ENCODE peak calls at places on chromosomes 2 and 18, in four cellular contexts. M, J, S and P are unnamed samples. For H3K4me1, the result is how much of the 10 kb centered on the place peaks cover.

GRCh38 chr2:64779117-64779690 is 125.5 kb upstream of the SERTAD2 start:
- DNase-seq in M (peak), J (no peak), S (no peak), P (no peak)

GRCh38 chr2:222289280-222290250 is 9.2 kb downstream of the PAX3 start:
- DNase-seq in J (no peak), S (no peak), M (no peak), P (no peak)

GRCh38 chr18:23688528-23688927 is 725 bp upstream of the LAMA3 start:
- DNase-seq in M (no peak), S (no peak), J (no peak), P (no peak)

GRCh38 chr2:149701241-149701640 is 113.7 kb upstream of the MMADHC start:
- DNase-seq in M (no peak), S (no peak), J (no peak), P (no peak)

GRCh38 chr2:71951718-71952404 is 195.8 kb downstream of the CYP26B1 start:
- DNase-seq in J (no peak), M (no peak), S (no peak), P (no peak)

GRCh38 chr2:37282746-37283145 is 41.9 kb downstream of the PRKD3 start:
- DNase-seq in S (no peak), J (no peak), M (peak), P (no peak)

GRCh38 chr18:55903911-55904310 is 315.9 kb upstream of the TCF4 start:
- DNase-seq in S (no peak), J (no peak), M (no peak), P (no peak)

GRCh38 chr2:97936199-97936598 is 59.5 kb downstream of the TMEM131 start:
- DNase-seq in S (no peak), M (no peak), J (no peak), P (no peak)

GRCh38 chr2:42828487-42829416 is 36.4 kb upstream of the HAAO start:
- DNase-seq in J (peak), M (peak), S (peak), P (peak)

GRCh38 chr2:54466880-54467279 is 10.8 kb downstream of the SPTBN1 start:
- DNase-seq in S (no peak), M (no peak), J (no peak), P (no peak)

GRCh38 chr2:100733344-100734187 is 86.4 kb upstream of the NPAS2 start:
- DNase-seq in M (peak), J (peak), S (peak), P (peak)

GRCh38 chr18:11752116-11752911 is 63.2 kb downstream of the GNAL start:
- DNase-seq in S (no peak), J (no peak), M (peak), P (peak)

GRCh38 chr18:56196495-56197225 is 441.7 kb downstream of the TXNL1 start:
- DNase-seq in M (peak), J (no peak), S (no peak), P (no peak)

GRCh38 chr2:215540646-215541045 is 104.8 kb upstream of the FN1 start:
- DNase-seq in S (no peak), J (no peak), M (peak), P (no peak)

GRCh38 chr2:1625281-1626001 is 118.9 kb downstream of the PXDN start:
- DNase-seq in S (peak), J (no peak), M (peak), P (peak)

GRCh38 chr18:48632676-48633257 is 93.9 kb downstream of the CTIF start:
- DNase-seq in S (no peak), J (peak), M (no peak), P (no peak)

GRCh38 chr2:199348871-199349270 is 108.9 kb downstream of the SATB2 start:
- DNase-seq in M (no peak), S (no peak), J (no peak), P (no peak)

GRCh38 chr2:26735883-26736588 is 28.0 kb upstream of the SLC35F6 start:
- DNase-seq in M (no peak), S (no peak), J (peak), P (no peak)

GRCh38 chr18:44823782-44824181 is 143.1 kb downstream of the SETBP1 start:
- DNase-seq in S (peak), M (peak), J (no peak), P (no peak)

DNA sequence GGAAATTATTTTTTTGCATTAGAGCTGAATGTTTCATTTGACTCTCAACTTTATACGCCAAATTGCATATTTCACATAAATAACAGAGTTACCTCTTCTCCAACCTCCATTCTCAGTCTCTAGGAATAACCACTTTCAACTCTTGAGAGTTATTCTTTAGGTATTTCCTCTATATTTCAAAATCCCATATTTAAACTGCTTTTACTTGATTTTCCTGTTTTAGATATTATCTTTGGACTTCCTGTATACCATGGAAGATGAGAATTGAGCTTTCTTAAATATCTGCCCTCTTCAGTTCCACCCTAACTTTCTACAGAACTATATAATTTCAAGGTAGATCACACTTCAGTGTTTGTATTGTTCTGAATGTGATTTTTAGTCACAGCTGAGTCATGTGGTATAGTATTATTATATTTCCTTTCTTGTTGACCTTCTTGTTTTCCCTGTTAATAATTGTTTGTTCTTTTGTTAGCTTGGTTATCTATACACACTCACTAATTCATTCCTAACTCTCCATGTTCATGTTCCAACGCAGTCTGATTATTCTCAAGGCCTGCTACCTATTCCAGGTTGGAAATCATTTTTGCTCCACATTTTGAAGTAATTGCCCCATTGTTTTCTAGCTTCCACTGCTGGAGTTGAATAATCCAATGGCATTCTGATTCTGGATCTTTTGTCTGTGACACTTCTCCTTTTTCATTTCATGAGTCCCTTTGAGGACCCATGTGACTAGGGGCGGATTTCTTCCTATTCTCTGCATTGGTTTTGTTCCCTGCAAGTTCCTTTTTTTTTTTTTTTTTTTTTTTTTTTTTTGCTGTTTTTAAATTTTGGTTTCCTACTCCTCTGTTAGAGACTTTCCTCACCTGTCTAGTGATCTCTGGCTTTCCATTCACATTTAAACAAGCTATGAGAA is 156.8 kb upstream of the RBMS1 start:
- DNase-seq in S (no peak), J (no peak), M (no peak), P (no peak)
- H3K4me1 ChIP-seq in S (under half), J (under half), M (under half), P (under half)

DNA sequence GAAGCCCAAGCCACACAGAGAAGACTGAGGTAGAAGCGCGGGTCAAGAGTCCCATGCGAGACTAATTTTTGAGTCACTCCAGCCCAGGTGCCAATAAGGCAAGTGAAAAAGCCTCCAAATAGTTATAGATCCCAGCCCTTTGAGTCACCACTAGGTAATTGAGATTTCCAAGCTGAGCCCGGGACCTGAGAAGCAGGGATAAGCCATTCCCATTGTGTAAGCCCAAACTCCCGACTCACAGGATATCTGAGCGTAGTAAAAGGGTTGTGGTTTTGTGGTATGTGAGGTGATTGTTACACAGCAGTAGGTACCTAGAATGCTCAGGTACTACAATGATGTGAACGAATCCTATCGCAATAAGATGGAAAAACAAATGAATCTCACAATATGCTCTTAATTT is 560.7 kb downstream of the DSC3 start:
- DNase-seq in S (no peak), M (no peak), J (no peak), P (no peak)
- TF ChIP-seq POLR2A in S (no peak), M (no peak), J (no peak), P (no peak)

GRCh38 chr2:206561962-206562361 is 80.3 kb upstream of the FAM237A start:
- DNase-seq in J (no peak), M (peak), S (no peak), P (no peak)

GRCh38 chr2:206555721-206556120 is 86.6 kb upstream of the FAM237A start:
- DNase-seq in S (no peak), J (no peak), M (peak), P (no peak)

GRCh38 chr2:206562375-206562774 is 79.9 kb upstream of the FAM237A start:
- DNase-seq in S (no peak), M (peak), J (no peak), P (no peak)

GRCh38 chr2:206558492-206558891 is 83.8 kb upstream of the FAM237A start:
- DNase-seq in J (no peak), M (peak), S (no peak), P (no peak)

GRCh38 chr2:206556357-206556949 is 85.8 kb upstream of the FAM237A start:
- DNase-seq in M (peak), S (no peak), J (no peak), P (no peak)
- H3K4me1 ChIP-seq in M (under half), S (under half), J (under half), P (under half)

DNA sequence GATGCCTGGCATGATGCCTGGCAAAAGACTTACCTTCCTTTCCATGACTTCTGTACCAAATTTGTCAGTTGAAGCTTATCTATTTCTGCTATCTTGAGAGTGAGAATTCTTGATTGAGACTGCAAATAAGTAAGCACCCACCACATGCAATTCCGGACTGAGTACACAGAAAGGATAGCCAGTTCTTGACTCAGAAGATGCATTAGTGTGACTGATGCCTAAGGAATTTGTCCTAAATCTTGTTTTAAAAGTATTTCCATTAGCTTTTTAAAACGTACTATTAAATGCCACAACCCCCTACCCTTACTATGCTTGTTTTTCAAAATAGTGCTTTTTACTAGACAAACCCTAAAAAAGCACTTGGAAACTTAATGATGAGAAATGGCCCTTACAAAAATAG is 545 bp downstream of the MPP4 start:
- DNase-seq in M (peak), J (no peak), S (no peak), P (no peak)
- TF ChIP-seq POLR2A in M (no peak), J (no peak), S (no peak), P (no peak)

GRCh38 chr2:217949448-217949847 is 53.3 kb downstream of the TNS1 start:
- DNase-seq in S (peak), J (no peak), M (no peak), P (no peak)
- H3K4me1 ChIP-seq in S (under half), J (under half), M (under half), P (under half)

DNA sequence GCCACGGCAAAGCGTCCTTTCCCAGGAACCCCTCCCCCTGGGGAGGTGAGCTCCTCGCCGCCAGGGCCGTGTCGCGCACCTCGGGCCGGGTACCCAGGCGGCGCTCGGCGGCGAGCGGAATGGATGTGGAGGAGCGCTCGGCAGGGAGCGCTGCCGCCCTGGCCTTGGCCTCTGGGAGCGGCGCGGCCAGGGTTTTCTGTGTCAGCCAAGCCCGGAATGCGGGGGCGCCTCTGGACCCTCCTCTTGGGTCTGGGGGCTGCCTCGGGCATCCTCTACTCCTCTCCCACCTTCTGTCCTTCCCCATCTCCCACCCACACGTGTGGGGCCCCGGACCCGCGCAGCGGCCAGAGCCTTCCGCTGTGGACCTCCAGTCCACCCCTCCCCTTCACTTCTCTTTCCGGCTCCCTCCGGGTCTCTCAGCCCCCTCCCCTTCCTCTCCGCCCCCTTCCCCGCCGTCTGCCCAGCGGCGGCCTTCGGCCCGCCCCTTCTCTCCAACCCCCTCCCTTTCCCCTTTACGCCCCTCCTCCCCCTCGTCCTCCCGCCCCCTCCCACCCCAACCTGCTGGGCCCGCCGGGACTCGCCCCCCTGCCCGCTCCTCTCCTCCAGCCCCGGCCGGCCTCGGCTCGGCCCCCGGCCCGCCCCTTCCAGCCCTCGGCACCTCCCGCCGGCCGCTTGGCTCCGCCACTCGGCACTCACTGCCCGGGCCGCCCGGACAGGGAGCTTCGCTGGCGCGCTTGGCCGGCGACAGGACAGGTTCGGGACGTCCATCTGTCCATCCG is at the start of gene MERTK:
- DNase-seq in S (peak), J (peak), M (peak), P (peak)
- TF ChIP-seq POLR2A in S (peak), J (peak), M (no peak), P (peak)